ENCODE peak calls at places on chromosomes 2 and 18, in seven cellular contexts. Z is esophagus mucosa; P is T-helper 17 cell; R is Panc1; U is CD4-positive, alpha-beta T cell; D is gastrocnemius medialis; M is lower lobe of right lung. Y is an unnamed sample.
A peak's percentile ranks its signal among the peaks of the same experiment; 100 is the strongest.

GRCh38 chr2:153105829-153106578 is 372.6 kb downstream of the RPRM start:
- ATAC-seq in Z (no peak), R (no peak), U (no peak), D (no peak), P (no peak), M (no peak), Y (no peak)

GRCh38 chr2:219252570-219252899 is 508 bp upstream of the TUBA4B start:
- ATAC-seq in Z (no peak), M (no peak), D (no peak), P (no peak), R (no peak), U (no peak), Y (no peak)

GRCh38 chr2:130849896-130850787 is 13.4 kb downstream of the ARHGEF4 start:
- ATAC-seq in M (no peak), U (no peak), Z (no peak), D (no peak), P (no peak), R (no peak), Y (no peak)

GRCh38 chr18:64002581-64002980 is 32.7 kb downstream of the SERPINB8 start:
- ATAC-seq in Z (no peak), P (no peak), M (no peak), D (no peak), U (no peak), R (no peak), Y (no peak)

GRCh38 chr2:199308567-199308966 is 149.2 kb downstream of the SATB2 start:
- ATAC-seq in Z (no peak), U (no peak), R (no peak), P (no peak), D (no peak), M (no peak), Y (no peak)

GRCh38 chr18:34493566-34494358 is 216.3 kb upstream of the DTNA start:
- ATAC-seq in D (peak; percentile 85), P (no peak), M (peak; percentile 75), U (no peak), Z (peak; percentile 17), R (no peak), Y (peak; percentile 77)

GRCh38 chr2:97957432-97958183 is 38.1 kb downstream of the TMEM131 start:
- ATAC-seq in Z (no peak), U (peak; percentile 66), M (peak; percentile 81), R (no peak), D (peak; percentile 96), P (peak; percentile 53), Y (no peak)

GRCh38 chr2:158179660-158180059 is 78.0 kb downstream of the UPP2 start:
- ATAC-seq in P (no peak), R (peak; percentile 63), M (no peak), D (no peak), U (no peak), Z (no peak), Y (no peak)

GRCh38 chr2:174332607-174333001 is 2.1 kb upstream of the SP9 start:
- ATAC-seq in Z (no peak), M (no peak), P (no peak), D (no peak), R (peak; percentile 65), U (no peak), Y (no peak)

GRCh38 chr18:59200787-59201186 is 19.2 kb upstream of the GRP start:
- ATAC-seq in R (no peak), Z (no peak), D (no peak), M (no peak), U (no peak), P (no peak), Y (no peak)